ENCODE peak calls at places on chromosome 16, in eight cellular contexts. U is stimulated activated CD8-positive, alpha-beta memory T cell treated with anti-CD3 and anti-CD28 coated beads, Interleukin-4, amount 100 ng/mL, for 24 hours; J is KG1; R is left ventricle myocardium inferior; G is left lung; D is putamen; N is ureter; K is NCI-H774. T is an unnamed sample.

GRCh38 chr16:30691907-30692306 is 7.1 kb upstream of the SRCAP start:
- DNase-seq in N (no peak), U (no peak), G (no peak), K (no peak), J (no peak), R (no peak), D (no peak), T (no peak)

GRCh38 chr16:1407749-1408148 is 6.8 kb downstream of the UNKL start:
- DNase-seq in R (no peak), G (no peak), J (no peak), K (no peak), N (no peak), D (no peak), U (no peak), T (no peak)

GRCh38 chr16:75247249-75247648 is 4.2 kb downstream of the BCAR1 start:
- DNase-seq in U (no peak), R (peak), D (peak), G (no peak), N (no peak), J (no peak), K (no peak), T (peak)

GRCh38 chr16:5639531-5639930 is 541.9 kb upstream of the EEF2KMT start:
- DNase-seq in U (no peak), J (no peak), G (no peak), R (no peak), D (peak), K (no peak), N (no peak), T (no peak)

GRCh38 chr16:27210174-27210573 is 6.8 kb downstream of the KDM8 start:
- DNase-seq in K (no peak), J (no peak), G (no peak), U (no peak), R (no peak), D (no peak), N (no peak), T (no peak)

GRCh38 chr16:87145181-87146176 is 171.7 kb downstream of the C16orf95 start:
- DNase-seq in G (peak), K (no peak), R (no peak), J (no peak), N (no peak), D (no peak), U (no peak), T (peak)

GRCh38 chr16:58243528-58244004 is 45.7 kb upstream of the CSNK2A2 start:
- DNase-seq in U (no peak), J (no peak), D (no peak), K (peak), G (no peak), R (no peak), N (no peak), T (no peak)

GRCh38 chr16:14456793-14457481 is 173.1 kb downstream of the PARN start:
- DNase-seq in R (no peak), U (no peak), N (no peak), J (no peak), D (no peak), G (no peak), K (no peak), T (no peak)

GRCh38 chr16:14333361-14333760 is 262.2 kb downstream of the MRTFB start:
- DNase-seq in U (no peak), G (no peak), R (no peak), N (no peak), D (no peak), K (no peak), J (no peak), T (no peak)

GRCh38 chr16:72902276-72902675 is 145.7 kb downstream of the ZFHX3 start:
- DNase-seq in J (no peak), R (no peak), N (no peak), D (no peak), K (no peak), U (no peak), G (no peak), T (no peak)

GRCh38 chr16:68183033-68183432 is 52.9 kb downstream of the ESRP2 start:
- DNase-seq in R (no peak), J (no peak), N (no peak), D (no peak), U (no peak), G (no peak), K (no peak), T (no peak)

GRCh38 chr16:14309906-14310305 is 238.8 kb downstream of the MRTFB start:
- DNase-seq in K (no peak), U (no peak), J (no peak), G (no peak), R (no peak), D (no peak), N (no peak), T (peak)

GRCh38 chr16:85602831-85603755 is 10.0 kb upstream of the GSE1 start:
- DNase-seq in G (no peak), U (no peak), K (peak), N (no peak), R (no peak), J (no peak), D (no peak), T (peak)